ENCODE peak calls at places on chromosomes 1 and 21, in four cellular contexts. One of them, this sample, is unnamed.

GRCh38 chr1:119298687-119299086 is 69.9 kb upstream of the HAO2 start:
- DNase-seq in HL-60: no peak
- DNase-seq in GM12878: no peak
- DNase-seq in K562: no peak
- DNase-seq in this sample: no peak

GRCh38 chr1:67532452-67533216 is 102.4 kb upstream of the SERBP1 start:
- DNase-seq in GM12878: peak; percentile 15
- DNase-seq in K562: peak; percentile 71
- DNase-seq in HL-60: peak; percentile 7
- DNase-seq in this sample: peak; percentile 35

GRCh38 chr21:15273244-15273643 is 208.4 kb upstream of the NRIP1 start:
- DNase-seq in HL-60: no peak
- DNase-seq in K562: no peak
- DNase-seq in GM12878: no peak
- DNase-seq in this sample: no peak

GRCh38 chr1:228303596-228303995 is 95.8 kb downstream of the OBSCN start:
- DNase-seq in K562: no peak
- DNase-seq in GM12878: no peak
- DNase-seq in HL-60: no peak
- DNase-seq in this sample: no peak

GRCh38 chr1:1230656-1231399 is 973 bp downstream of the SDF4 start:
- DNase-seq in GM12878: no peak
- DNase-seq in HL-60: peak; percentile 32
- DNase-seq in K562: peak; percentile 68
- DNase-seq in this sample: no peak

GRCh38 chr1:184693011-184693410 is 61.6 kb downstream of the EDEM3 start:
- DNase-seq in HL-60: no peak
- DNase-seq in K562: no peak
- DNase-seq in GM12878: no peak
- DNase-seq in this sample: no peak

GRCh38 chr1:9061949-9062555 is 7.4 kb downstream of the SLC2A5 start:
- DNase-seq in GM12878: no peak
- DNase-seq in K562: no peak
- DNase-seq in HL-60: peak; percentile 26
- DNase-seq in this sample: no peak

GRCh38 chr1:3698660-3699408 is 46.5 kb downstream of the TP73 start:
- DNase-seq in GM12878: no peak
- DNase-seq in HL-60: no peak
- DNase-seq in K562: no peak
- DNase-seq in this sample: no peak

GRCh38 chr1:234879157-234880080 is 249.2 kb downstream of the TOMM20 start:
- DNase-seq in GM12878: no peak
- DNase-seq in HL-60: no peak
- DNase-seq in K562: no peak
- DNase-seq in this sample: no peak

GRCh38 chr1:2848006-2848670 is 46.6 kb upstream of the TTC34 start:
- DNase-seq in GM12878: no peak
- DNase-seq in K562: no peak
- DNase-seq in HL-60: no peak
- DNase-seq in this sample: no peak

GRCh38 chr21:42523211-42523610 is 9.6 kb downstream of the SLC37A1 start:
- DNase-seq in HL-60: no peak
- DNase-seq in K562: no peak
- DNase-seq in GM12878: no peak
- DNase-seq in this sample: no peak

GRCh38 chr1:169108897-169109560 is 2.5 kb downstream of the ATP1B1 start:
- DNase-seq in GM12878: no peak
- DNase-seq in HL-60: no peak
- DNase-seq in K562: no peak
- DNase-seq in this sample: no peak

GRCh38 chr1:106768501-106768900 is 288.0 kb upstream of the PRMT6 start:
- DNase-seq in K562: no peak
- DNase-seq in GM12878: no peak
- DNase-seq in HL-60: no peak
- DNase-seq in this sample: no peak

GRCh38 chr1:222973561-222973960 is 158.7 kb downstream of the DISP1 start:
- DNase-seq in GM12878: no peak
- DNase-seq in HL-60: no peak
- DNase-seq in K562: no peak
- DNase-seq in this sample: no peak

GRCh38 chr1:20711285-20712209 is 6.3 kb downstream of the KIF17 start:
- DNase-seq in K562: peak; percentile 48
- DNase-seq in HL-60: no peak
- DNase-seq in GM12878: no peak
- DNase-seq in this sample: no peak

GRCh38 chr1:167641786-167642500 is 11.9 kb downstream of the RCSD1 start:
- DNase-seq in K562: peak; percentile 63
- DNase-seq in HL-60: no peak
- DNase-seq in GM12878: no peak
- DNase-seq in this sample: no peak

GRCh38 chr1:160219062-160219929 is 14.1 kb downstream of the PEA15 start:
- DNase-seq in GM12878: no peak
- DNase-seq in HL-60: no peak
- DNase-seq in K562: no peak
- DNase-seq in this sample: no peak

GRCh38 chr1:24418898-24419628 is 3.5 kb downstream of the NIPAL3 start:
- DNase-seq in HL-60: no peak
- DNase-seq in K562: peak; percentile 72
- DNase-seq in GM12878: no peak
- DNase-seq in this sample: no peak

GRCh38 chr1:203508463-203508862 is 14.5 kb downstream of the OPTC start:
- DNase-seq in HL-60: no peak
- DNase-seq in K562: no peak
- DNase-seq in GM12878: no peak
- DNase-seq in this sample: no peak

GRCh38 chr21:33569986-33570385 is 18.5 kb downstream of the DONSON start:
- DNase-seq in GM12878: no peak
- DNase-seq in HL-60: no peak
- DNase-seq in K562: no peak
- DNase-seq in this sample: no peak

GRCh38 chr1:1423245-1423597 is 2.1 kb upstream of the ANKRD65 start:
- DNase-seq in HL-60: no peak
- DNase-seq in K562: no peak
- DNase-seq in GM12878: no peak
- DNase-seq in this sample: no peak

GRCh38 chr1:118185083-118185899 is at the start of gene SPAG17:
- DNase-seq in HL-60: no peak
- DNase-seq in GM12878: no peak
- DNase-seq in K562: peak; percentile 79
- DNase-seq in this sample: peak; percentile 4

GRCh38 chr1:157090771-157091170 is 8.8 kb downstream of the ETV3L start:
- DNase-seq in GM12878: no peak
- DNase-seq in K562: no peak
- DNase-seq in HL-60: no peak
- DNase-seq in this sample: no peak

GRCh38 chr1:155169541-155169940 is 3.6 kb downstream of the KRTCAP2 start:
- DNase-seq in K562: peak; percentile 0
- DNase-seq in HL-60: no peak
- DNase-seq in GM12878: no peak
- DNase-seq in this sample: no peak

GRCh38 chr21:30839304-30839703 is 9.7 kb upstream of the KRTAP7-1 start:
- DNase-seq in GM12878: no peak
- DNase-seq in HL-60: no peak
- DNase-seq in K562: peak; percentile 15
- DNase-seq in this sample: no peak

GRCh38 chr1:53943090-53943489 is 2.4 kb downstream of the IFT25 start:
- DNase-seq in K562: no peak
- DNase-seq in GM12878: no peak
- DNase-seq in HL-60: no peak
- DNase-seq in this sample: no peak

GRCh38 chr1:53936430-53936829 is 9.1 kb downstream of the IFT25 start:
- DNase-seq in K562: no peak
- DNase-seq in HL-60: no peak
- DNase-seq in GM12878: no peak
- DNase-seq in this sample: no peak

GRCh38 chr1:53934170-53934765 is 11.2 kb downstream of the IFT25 start:
- DNase-seq in GM12878: no peak
- DNase-seq in K562: no peak
- DNase-seq in HL-60: no peak
- DNase-seq in this sample: no peak

GRCh38 chr1:53942149-53942957 is 3.1 kb downstream of the IFT25 start:
- DNase-seq in K562: no peak
- DNase-seq in HL-60: no peak
- DNase-seq in GM12878: no peak
- DNase-seq in this sample: no peak

GRCh38 chr1:53938136-53938830 is 7.2 kb downstream of the IFT25 start:
- DNase-seq in HL-60: no peak
- DNase-seq in K562: no peak
- DNase-seq in GM12878: no peak
- DNase-seq in this sample: no peak
- TF ChIP-seq SPI1 in HL-60: no peak
- TF ChIP-seq SPI1 in K562: no peak
- TF ChIP-seq SPI1 in GM12878: no peak
- TF ChIP-seq SPI1 in this sample: no peak

DNA sequence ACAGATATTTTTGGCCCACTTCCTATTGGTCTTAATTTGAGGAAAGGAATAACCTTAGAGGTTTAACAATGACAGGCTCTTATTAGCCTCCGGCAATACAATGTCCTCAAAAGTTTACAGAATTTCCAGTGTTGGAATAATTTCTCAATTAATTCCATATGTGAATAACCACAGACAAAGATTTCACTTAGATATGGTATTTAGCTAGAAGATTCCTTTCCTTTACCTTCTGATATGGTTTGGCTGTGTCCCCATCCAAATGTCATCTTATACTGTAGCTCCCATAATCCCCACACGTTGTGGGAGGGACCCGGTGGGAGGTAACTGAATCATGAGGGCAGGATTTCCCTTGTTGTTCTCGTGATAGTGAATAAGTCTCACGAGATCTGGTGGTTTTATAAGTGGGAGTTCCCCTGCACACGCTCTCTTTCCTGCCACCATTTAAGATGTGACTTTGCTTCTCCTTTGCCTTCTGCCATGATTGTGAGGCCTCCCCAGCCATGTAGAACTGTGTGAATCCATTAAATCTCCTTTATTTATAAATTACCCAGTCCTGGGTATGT is 54.9 kb upstream of the RGS7 start:
- DNase-seq in K562: no peak
- DNase-seq in HL-60: no peak
- DNase-seq in GM12878: no peak
- DNase-seq in this sample: no peak
- TF ChIP-seq SPI1 in K562: no peak
- TF ChIP-seq SPI1 in HL-60: no peak
- TF ChIP-seq SPI1 in GM12878: no peak
- TF ChIP-seq SPI1 in this sample: no peak

DNA sequence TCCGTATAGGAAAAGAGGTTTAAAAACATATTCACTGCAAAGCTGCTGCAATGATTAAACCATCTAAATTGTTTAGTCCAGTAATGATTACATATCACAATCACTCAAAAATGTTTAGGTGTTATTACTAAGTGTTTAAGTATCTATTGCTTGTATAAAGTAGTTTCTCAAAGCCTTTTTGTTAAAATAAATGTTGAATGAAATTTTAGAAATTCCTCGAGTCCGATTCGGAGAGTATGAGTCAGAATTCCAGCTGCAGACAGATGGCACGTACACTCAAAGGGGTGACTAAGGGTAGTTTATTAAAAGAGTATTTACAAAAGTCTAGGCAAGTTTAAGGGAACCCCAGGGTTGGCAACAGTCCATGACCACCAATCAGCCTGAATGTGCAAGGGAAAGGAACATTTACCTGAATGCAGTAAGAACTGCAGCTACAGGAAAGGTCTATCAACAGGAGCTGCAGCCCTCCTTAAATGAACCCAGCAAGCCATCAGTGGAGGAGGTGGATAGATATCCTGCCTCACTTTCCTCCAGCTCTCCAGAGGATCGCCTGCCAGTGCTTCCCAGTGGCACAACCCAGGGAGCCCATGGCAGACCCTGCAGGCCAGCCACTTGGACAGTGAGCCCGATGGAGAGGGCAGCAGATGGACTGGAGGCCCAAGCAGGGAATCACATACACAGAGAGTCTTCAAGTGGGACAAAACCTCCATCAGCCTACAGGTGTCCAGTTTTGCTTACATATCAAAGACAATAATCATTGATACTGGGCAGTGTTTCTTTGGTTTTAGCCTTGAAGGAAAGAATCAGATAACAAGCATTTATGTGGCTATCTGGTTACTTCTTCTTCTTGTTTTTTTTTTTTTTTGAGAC is 92.1 kb upstream of the SLC44A3 start:
- DNase-seq in GM12878: no peak
- DNase-seq in K562: no peak
- DNase-seq in HL-60: no peak
- DNase-seq in this sample: no peak
- TF ChIP-seq SPI1 in GM12878: no peak
- TF ChIP-seq SPI1 in K562: no peak
- TF ChIP-seq SPI1 in HL-60: no peak
- TF ChIP-seq SPI1 in this sample: no peak

DNA sequence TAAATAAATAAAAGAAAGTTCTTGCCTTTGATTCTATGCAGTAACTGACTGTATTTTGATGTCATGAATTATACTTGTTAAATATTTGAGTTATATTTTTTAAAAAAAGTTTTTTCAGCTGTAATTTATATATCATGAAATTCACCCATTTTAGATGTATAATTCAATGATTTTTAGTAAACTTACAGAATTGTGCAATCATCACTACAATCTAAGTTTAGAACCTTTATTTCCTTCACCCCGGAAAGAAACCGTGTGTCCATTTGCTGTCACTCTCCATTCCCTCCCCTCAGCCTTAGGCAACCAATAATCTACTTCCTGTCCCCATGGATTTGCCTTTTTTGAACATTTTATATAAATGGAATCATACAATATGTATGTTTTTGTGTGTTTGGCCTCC is 32.5 kb upstream of the DISC1 start:
- DNase-seq in GM12878: no peak
- DNase-seq in HL-60: no peak
- DNase-seq in K562: no peak
- DNase-seq in this sample: no peak
- TF ChIP-seq SPI1 in GM12878: no peak
- TF ChIP-seq SPI1 in HL-60: no peak
- TF ChIP-seq SPI1 in K562: no peak
- TF ChIP-seq SPI1 in this sample: no peak

This sample was measured in GM12891.